ENCODE peak calls at places on chromosomes 13 and 19, in five cellular contexts. L is IMR-90, I is AG09309, F is stomach, M is colonic mucosa. O is an unnamed sample.

GRCh38 chr13:80055804-80056203 is 285.1 kb downstream of the SPRY2 start:
- DNase-seq in L (no peak), I (no peak), F (no peak), M (no peak), O (no peak)

GRCh38 chr19:41548954-41549688 is 26.8 kb upstream of the CEACAM21 start:
- DNase-seq in L (no peak), I (no peak), F (peak; percentile 43), M (no peak), O (no peak)

GRCh38 chr19:13843104-13843921 is 33.6 kb upstream of the NANOS3 start:
- DNase-seq in L (peak; percentile 47), I (no peak), F (peak; percentile 78), M (peak; percentile 82), O (no peak)

GRCh38 chr13:98228661-98229349 is 51.7 kb upstream of the RNF113B start:
- DNase-seq in L (peak; percentile 74), I (no peak), F (no peak), M (no peak), O (peak; percentile 78)

GRCh38 chr19:40743926-40744325 is 6.4 kb downstream of the ACTMAP start:
- DNase-seq in L (no peak), I (no peak), F (no peak), M (no peak), O (no peak)

GRCh38 chr19:2016041-2016807 is 710 bp upstream of the BTBD2 start:
- DNase-seq in L (peak; percentile 81), I (peak; percentile 49), F (peak; percentile 69), M (peak; percentile 85), O (peak; percentile 58)

GRCh38 chr13:107960301-107960700 is 255.0 kb downstream of the LIG4 start:
- DNase-seq in L (no peak), I (no peak), F (no peak), M (no peak), O (no peak)

GRCh38 chr13:78608705-78609463 is 5.5 kb upstream of the POU4F1 start:
- DNase-seq in L (no peak), I (no peak), F (no peak), M (no peak), O (no peak)

GRCh38 chr13:42380420-42381164 is 108.6 kb downstream of the AKAP11 start:
- DNase-seq in L (no peak), I (no peak), F (no peak), M (no peak), O (no peak)

GRCh38 chr13:67230774-67231480 is 791 bp upstream of the PCDH9 start:
- DNase-seq in L (peak; percentile 64), I (no peak), F (peak; percentile 67), M (peak; percentile 41), O (peak; percentile 42)

GRCh38 chr19:22882797-22883196 is 50.7 kb downstream of the ZNF723 start:
- DNase-seq in L (peak; percentile 13), I (no peak), F (no peak), M (no peak), O (peak; percentile 55)

GRCh38 chr19:10644351-10645007 is 9.7 kb upstream of the ILF3 start:
- DNase-seq in L (peak; percentile 69), I (peak; percentile 25), F (peak; percentile 87), M (peak; percentile 87), O (peak; percentile 71)

GRCh38 chr19:57887195-57887941 is 1.5 kb downstream of the ZNF814 start:
- DNase-seq in L (no peak), I (no peak), F (no peak), M (peak; percentile 50), O (no peak)

GRCh38 chr19:2636897-2637683 is 65.4 kb downstream of the GNG7 start:
- DNase-seq in L (peak; percentile 31), I (no peak), F (peak; percentile 72), M (peak; percentile 59), O (peak; percentile 23)

GRCh38 chr19:40242480-40242879 is 16.0 kb upstream of the CCNP start:
- DNase-seq in L (no peak), I (no peak), F (no peak), M (no peak), O (no peak)

GRCh38 chr13:107124129-107124718 is 556.3 kb upstream of the ARGLU1 start:
- DNase-seq in L (peak; percentile 36), I (no peak), F (no peak), M (no peak), O (no peak)

GRCh38 chr13:108915095-108915633 is 285.8 kb downstream of the MYO16 start:
- DNase-seq in L (peak; percentile 50), I (no peak), F (no peak), M (no peak), O (peak; percentile 44)

GRCh38 chr13:79079351-79079839 is 326.7 kb downstream of the RBM26 start:
- DNase-seq in L (no peak), I (no peak), F (no peak), M (peak; percentile 17), O (no peak)

GRCh38 chr19:44747739-44748425 is 626 bp upstream of the BCL3 start:
- DNase-seq in L (peak; percentile 61), I (no peak), F (peak; percentile 69), M (peak; percentile 86), O (peak; percentile 46)

GRCh38 chr13:105030851-105031250 is 1504.6 kb downstream of the EFNB2 start:
- DNase-seq in L (no peak), I (no peak), F (no peak), M (no peak), O (no peak)

GRCh38 chr19:51098366-51099069 is 9.7 kb downstream of the CTU1 start:
- DNase-seq in L (no peak), I (no peak), F (no peak), M (no peak), O (no peak)

GRCh38 chr13:73717632-73718031 is 416.6 kb downstream of the KLF12 start:
- DNase-seq in L (peak; percentile 69), I (no peak), F (no peak), M (no peak), O (peak; percentile 41)

GRCh38 chr19:23799321-23799720 is 40.6 kb upstream of the ZNF681 start:
- DNase-seq in L (no peak), I (no peak), F (no peak), M (no peak), O (no peak)

GRCh38 chr19:14113762-14114414 is 3.7 kb downstream of the PRKACA start:
- DNase-seq in L (no peak), I (no peak), F (no peak), M (peak; percentile 61), O (no peak)

GRCh38 chr19:51714848-51715247 is 8.9 kb downstream of the HAS1 start:
- DNase-seq in L (no peak), I (no peak), F (no peak), M (no peak), O (no peak)

GRCh38 chr13:43185206-43185605 is 161.8 kb downstream of the DNAJC15 start:
- DNase-seq in L (no peak), I (no peak), F (no peak), M (no peak), O (no peak)

GRCh38 chr13:69580255-69580654 is 527.4 kb upstream of the ATXN8OS start:
- DNase-seq in L (no peak), I (no peak), F (no peak), M (no peak), O (no peak)

GRCh38 chr13:69579351-69579750 is 528.3 kb upstream of the ATXN8OS start:
- DNase-seq in L (no peak), I (no peak), F (no peak), M (no peak), O (no peak)
- TF ChIP-seq CTCF in L (no peak), I (no peak), F (no peak), M (peak; percentile 30), O (no peak)

GRCh38 chr19:30696514-30696913 is 324.3 kb downstream of the ZNF536 start:
- DNase-seq in L (peak; percentile 9), I (no peak), F (no peak), M (no peak), O (no peak)
- TF ChIP-seq CTCF in L (peak; percentile 22), I (peak; percentile 44), F (no peak), M (no peak), O (peak; percentile 42)

GRCh38 chr19:47228168-47228936 is 2.6 kb downstream of the BBC3 start:
- DNase-seq in L (peak; percentile 17), I (no peak), F (peak; percentile 45), M (peak; percentile 51), O (peak; percentile 29)

GRCh38 chr19:47228937-47229673 is 1.9 kb downstream of the BBC3 start:
- DNase-seq in L (peak; percentile 61), I (no peak), F (no peak), M (peak; percentile 58), O (peak; percentile 36)

GRCh38 chr19:47227347-47228167 is 3.4 kb downstream of the BBC3 start:
- DNase-seq in L (peak; percentile 94), I (peak; percentile 80), F (peak; percentile 84), M (peak; percentile 91), O (peak; percentile 89)

GRCh38 chr19:47226426-47227346 is 4.3 kb downstream of the BBC3 start:
- DNase-seq in L (peak; percentile 67), I (no peak), F (peak; percentile 80), M (peak; percentile 95), O (peak; percentile 65)

GRCh38 chr19:47225746-47226425 is 5.1 kb downstream of the BBC3 start:
- DNase-seq in L (peak; percentile 84), I (no peak), F (peak; percentile 93), M (peak; percentile 88), O (peak; percentile 81)
- TF ChIP-seq CTCF in L (peak; percentile 39), I (no peak), F (no peak), M (no peak), O (peak; percentile 75)

GRCh38 chr13:50923272-50923671 is 13.7 kb downstream of the RNASEH2B start:
- DNase-seq in L (no peak), I (no peak), F (no peak), M (no peak), O (no peak)
- TF ChIP-seq CTCF in L (no peak), I (no peak), F (no peak), M (no peak), O (no peak)

GRCh38 chr13:113749507-113749906 is 9.5 kb upstream of the TMEM255B start:
- DNase-seq in L (no peak), I (no peak), F (no peak), M (no peak), O (no peak)

GRCh38 chr13:113748862-113749451 is 10.1 kb upstream of the TMEM255B start:
- DNase-seq in L (no peak), I (no peak), F (no peak), M (no peak), O (no peak)

GRCh38 chr13:113747291-113747833 is 11.7 kb upstream of the TMEM255B start:
- DNase-seq in L (no peak), I (no peak), F (no peak), M (no peak), O (no peak)

GRCh38 chr13:113746671-113747070 is 12.4 kb upstream of the TMEM255B start:
- DNase-seq in L (no peak), I (no peak), F (no peak), M (no peak), O (no peak)

GRCh38 chr13:113748101-113748861 is 10.7 kb upstream of the TMEM255B start:
- DNase-seq in L (no peak), I (no peak), F (no peak), M (no peak), O (no peak)
- TF ChIP-seq CTCF in L (no peak), I (no peak), F (no peak), M (no peak), O (no peak)

GRCh38 chr19:29596885-29597525 is 9.1 kb upstream of the POP4 start:
- DNase-seq in L (peak; percentile 40), I (no peak), F (no peak), M (no peak), O (peak; percentile 24)
- TF ChIP-seq CTCF in L (peak; percentile 47), I (peak; percentile 46), F (no peak), M (no peak), O (peak; percentile 64)

O was measured in HFFc6.